ENCODE peak calls at places on chromosomes 3 and 15, in seven cellular contexts. One of them, this sample, is unnamed.

GRCh38 chr3:54572197-54572895 is 355.5 kb downstream of the LRTM1 start:
- DNase-seq in fibroblast of mammary gland: no peak
- DNase-seq in ovary: no peak
- DNase-seq in GM12865: no peak
- DNase-seq in mammary epithelial cell: peak
- DNase-seq in CD8-positive, alpha-beta memory T cell: no peak
- DNase-seq in Jurkat, Clone E6-1: no peak
- DNase-seq in this sample: no peak

GRCh38 chr3:42855547-42856380 is 19.9 kb downstream of the CYP8B1 start:
- DNase-seq in fibroblast of mammary gland: no peak
- DNase-seq in ovary: no peak
- DNase-seq in GM12865: no peak
- DNase-seq in mammary epithelial cell: no peak
- DNase-seq in CD8-positive, alpha-beta memory T cell: no peak
- DNase-seq in Jurkat, Clone E6-1: no peak
- DNase-seq in this sample: no peak

GRCh38 chr3:87076951-87077350 is 86.0 kb upstream of the VGLL3 start:
- DNase-seq in fibroblast of mammary gland: peak
- DNase-seq in ovary: no peak
- DNase-seq in GM12865: no peak
- DNase-seq in mammary epithelial cell: peak
- DNase-seq in CD8-positive, alpha-beta memory T cell: no peak
- DNase-seq in Jurkat, Clone E6-1: no peak
- DNase-seq in this sample: no peak

GRCh38 chr3:54863806-54864205 is 64.1 kb downstream of the LRTM1 start:
- DNase-seq in fibroblast of mammary gland: no peak
- DNase-seq in ovary: no peak
- DNase-seq in GM12865: no peak
- DNase-seq in mammary epithelial cell: no peak
- DNase-seq in CD8-positive, alpha-beta memory T cell: no peak
- DNase-seq in Jurkat, Clone E6-1: no peak
- DNase-seq in this sample: no peak

GRCh38 chr15:54681578-54681977 is 515.2 kb downstream of the RSL24D1 start:
- DNase-seq in fibroblast of mammary gland: no peak
- DNase-seq in ovary: no peak
- DNase-seq in GM12865: peak
- DNase-seq in mammary epithelial cell: no peak
- DNase-seq in CD8-positive, alpha-beta memory T cell: no peak
- DNase-seq in Jurkat, Clone E6-1: no peak
- DNase-seq in this sample: no peak

GRCh38 chr3:23324745-23325144 is 121.6 kb downstream of the UBE2E2 start:
- DNase-seq in fibroblast of mammary gland: peak
- DNase-seq in ovary: no peak
- DNase-seq in GM12865: peak
- DNase-seq in mammary epithelial cell: peak
- DNase-seq in CD8-positive, alpha-beta memory T cell: no peak
- DNase-seq in Jurkat, Clone E6-1: peak
- DNase-seq in this sample: no peak

GRCh38 chr15:59622289-59622688 is 10.7 kb downstream of the GCNT3 start:
- DNase-seq in fibroblast of mammary gland: peak
- DNase-seq in ovary: no peak
- DNase-seq in GM12865: peak
- DNase-seq in mammary epithelial cell: peak
- DNase-seq in CD8-positive, alpha-beta memory T cell: no peak
- DNase-seq in Jurkat, Clone E6-1: no peak
- DNase-seq in this sample: peak

GRCh38 chr3:10725067-10725466 is 91.0 kb upstream of the SLC6A11 start:
- DNase-seq in fibroblast of mammary gland: peak
- DNase-seq in ovary: no peak
- DNase-seq in GM12865: no peak
- DNase-seq in mammary epithelial cell: no peak
- DNase-seq in CD8-positive, alpha-beta memory T cell: no peak
- DNase-seq in Jurkat, Clone E6-1: no peak
- DNase-seq in this sample: no peak

GRCh38 chr3:24278526-24278925 is 216.1 kb downstream of the THRB start:
- DNase-seq in fibroblast of mammary gland: no peak
- DNase-seq in ovary: no peak
- DNase-seq in GM12865: no peak
- DNase-seq in mammary epithelial cell: no peak
- DNase-seq in CD8-positive, alpha-beta memory T cell: no peak
- DNase-seq in Jurkat, Clone E6-1: no peak
- DNase-seq in this sample: no peak

GRCh38 chr3:38834110-38834509 is 18.1 kb upstream of the SCN10A start:
- DNase-seq in fibroblast of mammary gland: peak
- DNase-seq in ovary: no peak
- DNase-seq in GM12865: no peak
- DNase-seq in mammary epithelial cell: peak
- DNase-seq in CD8-positive, alpha-beta memory T cell: no peak
- DNase-seq in Jurkat, Clone E6-1: no peak
- DNase-seq in this sample: peak

GRCh38 chr15:29887719-29888118 is 65.5 kb upstream of the TJP1 start:
- DNase-seq in fibroblast of mammary gland: peak
- DNase-seq in ovary: no peak
- DNase-seq in GM12865: no peak
- DNase-seq in mammary epithelial cell: no peak
- DNase-seq in CD8-positive, alpha-beta memory T cell: no peak
- DNase-seq in Jurkat, Clone E6-1: no peak
- DNase-seq in this sample: no peak

GRCh38 chr3:188021502-188022040 is 132.4 kb upstream of the LPP start:
- DNase-seq in fibroblast of mammary gland: peak
- DNase-seq in ovary: no peak
- DNase-seq in GM12865: no peak
- DNase-seq in mammary epithelial cell: peak
- DNase-seq in CD8-positive, alpha-beta memory T cell: no peak
- DNase-seq in Jurkat, Clone E6-1: no peak
- DNase-seq in this sample: no peak

GRCh38 chr15:85580914-85581313 is 200.5 kb downstream of the AKAP13 start:
- DNase-seq in fibroblast of mammary gland: peak
- DNase-seq in ovary: no peak
- DNase-seq in GM12865: peak
- DNase-seq in mammary epithelial cell: no peak
- DNase-seq in CD8-positive, alpha-beta memory T cell: peak
- DNase-seq in Jurkat, Clone E6-1: peak
- DNase-seq in this sample: peak

GRCh38 chr3:16741890-16742289 is 136.7 kb upstream of the DAZL start:
- DNase-seq in fibroblast of mammary gland: peak
- DNase-seq in ovary: no peak
- DNase-seq in GM12865: peak
- DNase-seq in mammary epithelial cell: peak
- DNase-seq in CD8-positive, alpha-beta memory T cell: no peak
- DNase-seq in Jurkat, Clone E6-1: no peak
- DNase-seq in this sample: no peak

GRCh38 chr3:159265705-159266104 is 463.9 kb downstream of the MFSD1 start:
- DNase-seq in fibroblast of mammary gland: no peak
- DNase-seq in ovary: no peak
- DNase-seq in GM12865: no peak
- DNase-seq in mammary epithelial cell: no peak
- DNase-seq in CD8-positive, alpha-beta memory T cell: no peak
- DNase-seq in Jurkat, Clone E6-1: peak
- DNase-seq in this sample: no peak

GRCh38 chr15:88256261-88257230 is at the start of gene NTRK3:
- DNase-seq in fibroblast of mammary gland: no peak
- DNase-seq in ovary: no peak
- DNase-seq in GM12865: no peak
- DNase-seq in mammary epithelial cell: peak
- DNase-seq in CD8-positive, alpha-beta memory T cell: no peak
- DNase-seq in Jurkat, Clone E6-1: peak
- DNase-seq in this sample: no peak

GRCh38 chr15:88258021-88258641 is 1.6 kb upstream of the NTRK3 start:
- DNase-seq in fibroblast of mammary gland: no peak
- DNase-seq in ovary: no peak
- DNase-seq in GM12865: no peak
- DNase-seq in mammary epithelial cell: no peak
- DNase-seq in CD8-positive, alpha-beta memory T cell: no peak
- DNase-seq in Jurkat, Clone E6-1: no peak
- DNase-seq in this sample: peak

GRCh38 chr15:88257311-88257901 is 867 bp upstream of the NTRK3 start:
- DNase-seq in fibroblast of mammary gland: no peak
- DNase-seq in ovary: no peak
- DNase-seq in GM12865: no peak
- DNase-seq in mammary epithelial cell: no peak
- DNase-seq in CD8-positive, alpha-beta memory T cell: no peak
- DNase-seq in Jurkat, Clone E6-1: no peak
- DNase-seq in this sample: peak

GRCh38 chr15:88255109-88255495 is 1.4 kb downstream of the NTRK3 start:
- DNase-seq in fibroblast of mammary gland: no peak
- DNase-seq in ovary: no peak
- DNase-seq in GM12865: no peak
- DNase-seq in mammary epithelial cell: no peak
- DNase-seq in CD8-positive, alpha-beta memory T cell: no peak
- DNase-seq in Jurkat, Clone E6-1: no peak
- DNase-seq in this sample: no peak

GRCh38 chr15:88255496-88256171 is 905 bp downstream of the NTRK3 start:
- DNase-seq in fibroblast of mammary gland: peak
- DNase-seq in ovary: peak
- DNase-seq in GM12865: no peak
- DNase-seq in mammary epithelial cell: peak
- DNase-seq in CD8-positive, alpha-beta memory T cell: no peak
- DNase-seq in Jurkat, Clone E6-1: no peak
- DNase-seq in this sample: peak
- H3K4me3 ChIP-seq in fibroblast of mammary gland: no peak
- H3K4me3 ChIP-seq in ovary: peak
- H3K4me3 ChIP-seq in GM12865: no peak
- H3K4me3 ChIP-seq in mammary epithelial cell: no peak
- H3K4me3 ChIP-seq in CD8-positive, alpha-beta memory T cell: no peak
- H3K4me3 ChIP-seq in Jurkat, Clone E6-1: no peak
- H3K4me3 ChIP-seq in this sample: peak

DNA sequence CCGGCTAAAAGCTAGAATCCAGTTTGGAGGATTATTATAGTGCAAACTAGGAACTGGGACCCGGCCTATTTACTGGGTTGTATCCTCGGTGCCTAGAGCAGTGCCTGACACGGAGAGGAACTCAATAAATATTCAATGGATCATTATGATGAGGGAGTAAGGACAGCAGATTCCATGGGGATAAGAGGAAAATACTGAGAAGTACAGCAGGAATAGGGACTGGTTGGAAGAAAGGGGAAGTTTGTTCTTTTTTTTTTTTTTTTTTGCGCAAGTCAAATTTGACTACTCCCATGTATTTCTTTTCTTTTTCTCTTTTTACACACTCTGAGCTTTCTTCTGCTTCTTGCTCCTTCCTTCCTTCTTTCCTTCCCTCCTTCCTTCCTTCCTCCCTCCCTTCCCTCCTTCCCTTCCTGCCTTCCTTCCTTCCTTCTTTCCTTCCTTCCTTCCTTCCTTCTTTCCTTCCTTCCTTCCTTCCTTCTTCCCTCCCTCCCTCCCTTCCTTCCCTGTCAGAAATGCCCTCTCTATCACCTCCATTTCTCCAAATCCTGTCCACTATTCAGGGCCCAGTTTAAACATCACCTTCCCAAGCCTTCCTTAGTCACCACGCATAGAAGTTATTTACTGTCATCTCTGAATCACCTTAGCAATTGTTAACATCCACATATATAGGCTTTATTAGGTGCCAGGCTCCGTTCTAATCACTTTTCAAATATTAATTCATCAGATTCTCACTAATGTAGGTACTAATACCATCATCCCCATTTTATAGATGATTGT is 903 bp upstream of the MAGEF1 start:
- DNase-seq in fibroblast of mammary gland: no peak
- DNase-seq in ovary: no peak
- DNase-seq in GM12865: no peak
- DNase-seq in mammary epithelial cell: no peak
- DNase-seq in CD8-positive, alpha-beta memory T cell: no peak
- DNase-seq in Jurkat, Clone E6-1: no peak
- DNase-seq in this sample: no peak
- H3K4me3 ChIP-seq in fibroblast of mammary gland: peak
- H3K4me3 ChIP-seq in ovary: peak
- H3K4me3 ChIP-seq in GM12865: peak
- H3K4me3 ChIP-seq in mammary epithelial cell: peak
- H3K4me3 ChIP-seq in CD8-positive, alpha-beta memory T cell: peak
- H3K4me3 ChIP-seq in Jurkat, Clone E6-1: no peak
- H3K4me3 ChIP-seq in this sample: peak

GRCh38 chr15:58409861-58410260 is 21.9 kb upstream of the LIPC start:
- DNase-seq in fibroblast of mammary gland: no peak
- DNase-seq in ovary: no peak
- DNase-seq in GM12865: no peak
- DNase-seq in mammary epithelial cell: no peak
- DNase-seq in CD8-positive, alpha-beta memory T cell: no peak
- DNase-seq in Jurkat, Clone E6-1: no peak
- DNase-seq in this sample: no peak

GRCh38 chr15:58407786-58408185 is 24.0 kb upstream of the LIPC start:
- DNase-seq in fibroblast of mammary gland: no peak
- DNase-seq in ovary: no peak
- DNase-seq in GM12865: no peak
- DNase-seq in mammary epithelial cell: no peak
- DNase-seq in CD8-positive, alpha-beta memory T cell: no peak
- DNase-seq in Jurkat, Clone E6-1: no peak
- DNase-seq in this sample: no peak

GRCh38 chr15:58407366-58407765 is 24.4 kb upstream of the LIPC start:
- DNase-seq in fibroblast of mammary gland: no peak
- DNase-seq in ovary: no peak
- DNase-seq in GM12865: no peak
- DNase-seq in mammary epithelial cell: no peak
- DNase-seq in CD8-positive, alpha-beta memory T cell: no peak
- DNase-seq in Jurkat, Clone E6-1: no peak
- DNase-seq in this sample: no peak

GRCh38 chr15:58413253-58413652 is 18.5 kb upstream of the LIPC start:
- DNase-seq in fibroblast of mammary gland: no peak
- DNase-seq in ovary: no peak
- DNase-seq in GM12865: no peak
- DNase-seq in mammary epithelial cell: no peak
- DNase-seq in CD8-positive, alpha-beta memory T cell: no peak
- DNase-seq in Jurkat, Clone E6-1: no peak
- DNase-seq in this sample: no peak

GRCh38 chr15:58410353-58410752 is 21.4 kb upstream of the LIPC start:
- DNase-seq in fibroblast of mammary gland: peak
- DNase-seq in ovary: peak
- DNase-seq in GM12865: peak
- DNase-seq in mammary epithelial cell: no peak
- DNase-seq in CD8-positive, alpha-beta memory T cell: peak
- DNase-seq in Jurkat, Clone E6-1: peak
- DNase-seq in this sample: no peak
- H3K4me3 ChIP-seq in fibroblast of mammary gland: peak
- H3K4me3 ChIP-seq in ovary: no peak
- H3K4me3 ChIP-seq in GM12865: no peak
- H3K4me3 ChIP-seq in mammary epithelial cell: no peak
- H3K4me3 ChIP-seq in CD8-positive, alpha-beta memory T cell: peak
- H3K4me3 ChIP-seq in Jurkat, Clone E6-1: no peak
- H3K4me3 ChIP-seq in this sample: peak

DNA sequence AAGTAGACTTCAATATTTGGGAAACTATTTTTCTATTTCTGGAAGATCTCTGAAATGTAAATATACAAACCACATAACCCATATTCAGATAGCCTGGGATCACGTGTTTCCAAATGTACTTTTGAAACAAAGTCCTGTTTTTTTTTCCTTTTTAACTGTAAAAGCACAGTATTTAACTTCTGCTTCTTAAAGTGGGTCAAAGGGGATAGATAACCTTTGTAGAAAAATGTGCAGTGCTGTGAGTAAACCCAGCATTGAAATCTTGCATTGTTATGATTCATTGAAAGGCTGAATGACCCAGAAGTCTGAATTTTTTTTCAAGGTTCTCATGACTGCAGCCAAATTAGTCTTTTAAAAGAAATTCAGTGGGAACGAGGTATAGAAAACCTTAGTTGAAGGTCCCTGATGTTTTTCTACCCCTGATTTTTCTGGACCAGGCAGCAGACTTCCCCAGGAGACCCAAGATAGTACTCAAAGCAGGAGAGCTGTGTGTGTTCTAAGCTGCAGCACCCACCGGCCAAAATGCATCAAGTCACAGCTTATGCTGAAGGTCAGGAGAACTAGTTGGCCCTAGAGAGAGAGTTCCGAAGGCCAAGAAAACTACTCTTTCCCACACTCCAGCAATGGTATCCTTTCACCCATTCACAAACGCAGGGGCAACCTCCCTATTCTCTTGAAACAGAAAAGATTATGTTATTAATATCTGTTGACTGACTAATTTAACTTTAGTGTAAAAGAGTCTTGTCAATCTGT is 43.6 kb upstream of the APH1B start:
- DNase-seq in fibroblast of mammary gland: peak
- DNase-seq in ovary: no peak
- DNase-seq in GM12865: no peak
- DNase-seq in mammary epithelial cell: no peak
- DNase-seq in CD8-positive, alpha-beta memory T cell: no peak
- DNase-seq in Jurkat, Clone E6-1: no peak
- DNase-seq in this sample: no peak
- H3K4me3 ChIP-seq in fibroblast of mammary gland: no peak
- H3K4me3 ChIP-seq in ovary: no peak
- H3K4me3 ChIP-seq in GM12865: no peak
- H3K4me3 ChIP-seq in mammary epithelial cell: no peak
- H3K4me3 ChIP-seq in CD8-positive, alpha-beta memory T cell: no peak
- H3K4me3 ChIP-seq in Jurkat, Clone E6-1: no peak
- H3K4me3 ChIP-seq in this sample: no peak